ENCODE peak calls at places on chromosomes 2 and 18, in four cellular contexts. One of them, this sample, is unnamed.

GRCh38 chr18:9608298-9608697 is 6.1 kb downstream of the PPP4R1 start:
- DNase-seq in G401: no peak
- DNase-seq in D341Med: no peak
- DNase-seq in activated CD8-positive, alpha-beta memory T cell treated with anti-CD3 and anti-CD28 coated beads for 4 hours: no peak
- DNase-seq in this sample: no peak

GRCh38 chr2:134372141-134372540 is 118.3 kb downstream of the MGAT5 start:
- DNase-seq in G401: no peak
- DNase-seq in D341Med: no peak
- DNase-seq in activated CD8-positive, alpha-beta memory T cell treated with anti-CD3 and anti-CD28 coated beads for 4 hours: no peak
- DNase-seq in this sample: no peak

GRCh38 chr2:164777847-164778246 is 63.8 kb downstream of the COBLL1 start:
- DNase-seq in G401: no peak
- DNase-seq in D341Med: no peak
- DNase-seq in activated CD8-positive, alpha-beta memory T cell treated with anti-CD3 and anti-CD28 coated beads for 4 hours: no peak
- DNase-seq in this sample: no peak

GRCh38 chr2:20141056-20141762 is 83.7 kb downstream of the SDC1 start:
- DNase-seq in G401: no peak
- DNase-seq in D341Med: no peak
- DNase-seq in activated CD8-positive, alpha-beta memory T cell treated with anti-CD3 and anti-CD28 coated beads for 4 hours: no peak
- DNase-seq in this sample: no peak

GRCh38 chr2:12624911-12625598 is 91.7 kb upstream of the TRIB2 start:
- DNase-seq in G401: no peak
- DNase-seq in D341Med: no peak
- DNase-seq in activated CD8-positive, alpha-beta memory T cell treated with anti-CD3 and anti-CD28 coated beads for 4 hours: no peak
- DNase-seq in this sample: no peak

GRCh38 chr18:42730272-42730671 is 385.2 kb downstream of the RIT2 start:
- DNase-seq in G401: no peak
- DNase-seq in D341Med: no peak
- DNase-seq in activated CD8-positive, alpha-beta memory T cell treated with anti-CD3 and anti-CD28 coated beads for 4 hours: no peak
- DNase-seq in this sample: no peak

GRCh38 chr18:40011201-40011600 is 1943.8 kb upstream of the PIK3C3 start:
- DNase-seq in G401: no peak
- DNase-seq in D341Med: no peak
- DNase-seq in activated CD8-positive, alpha-beta memory T cell treated with anti-CD3 and anti-CD28 coated beads for 4 hours: no peak
- DNase-seq in this sample: no peak

GRCh38 chr18:36295880-36296301 is 1.6 kb upstream of the FHOD3 start:
- DNase-seq in G401: no peak
- DNase-seq in D341Med: no peak
- DNase-seq in activated CD8-positive, alpha-beta memory T cell treated with anti-CD3 and anti-CD28 coated beads for 4 hours: no peak
- DNase-seq in this sample: no peak

GRCh38 chr18:61471832-61472406 is 138.7 kb downstream of the CDH20 start:
- DNase-seq in G401: no peak
- DNase-seq in D341Med: no peak
- DNase-seq in activated CD8-positive, alpha-beta memory T cell treated with anti-CD3 and anti-CD28 coated beads for 4 hours: no peak
- DNase-seq in this sample: no peak

GRCh38 chr2:5560981-5561380 is 131.2 kb upstream of the SOX11 start:
- DNase-seq in G401: no peak
- DNase-seq in D341Med: no peak
- DNase-seq in activated CD8-positive, alpha-beta memory T cell treated with anti-CD3 and anti-CD28 coated beads for 4 hours: no peak
- DNase-seq in this sample: no peak

This sample was measured in cerebellar cortex.